ENCODE peak calls at places on chromosome X, in eight cellular contexts. U, M, R, H, Y, Z, G and S are unnamed samples.

GRCh38 chrX:120671963-120672362 is 42.1 kb upstream of the C1GALT1C1 start:
- DNase-seq in U (no peak), H (no peak), R (no peak), Y (peak), M (no peak), Z (no peak), G (no peak), S (peak)

GRCh38 chrX:30283456-30284200 is 25.6 kb downstream of the NR0B1 start:
- DNase-seq in U (no peak), Y (peak), H (peak), Z (no peak), M (no peak), R (no peak), G (no peak), S (peak)

GRCh38 chrX:68989865-68990606 is 161.2 kb downstream of the EFNB1 start:
- DNase-seq in H (peak), M (peak), R (no peak), G (no peak), Y (peak), U (peak), Z (peak), S (peak)

GRCh38 chrX:23634181-23634580 is 33.1 kb upstream of the PRDX4 start:
- DNase-seq in Y (peak), M (no peak), R (no peak), U (peak), Z (no peak), H (no peak), G (no peak), S (no peak)

GRCh38 chrX:137916090-137916746 is 350.3 kb downstream of the ZIC3 start:
- DNase-seq in R (no peak), M (peak), Y (no peak), Z (no peak), G (no peak), H (no peak), U (no peak), S (no peak)

GRCh38 chrX:9494806-9495205 is 29.9 kb downstream of the TBL1X start:
- DNase-seq in G (no peak), M (no peak), Y (no peak), R (peak), Z (peak), H (no peak), U (no peak), S (no peak)

GRCh38 chrX:40144576-40144975 is 46.8 kb upstream of the BCOR start:
- DNase-seq in H (no peak), M (peak), R (no peak), U (peak), Y (no peak), Z (no peak), G (no peak), S (no peak)

GRCh38 chrX:104330966-104331365 is 76.2 kb upstream of the ESX1 start:
- DNase-seq in M (no peak), H (peak), U (no peak), Z (no peak), G (no peak), R (no peak), Y (peak), S (peak)

DNA sequence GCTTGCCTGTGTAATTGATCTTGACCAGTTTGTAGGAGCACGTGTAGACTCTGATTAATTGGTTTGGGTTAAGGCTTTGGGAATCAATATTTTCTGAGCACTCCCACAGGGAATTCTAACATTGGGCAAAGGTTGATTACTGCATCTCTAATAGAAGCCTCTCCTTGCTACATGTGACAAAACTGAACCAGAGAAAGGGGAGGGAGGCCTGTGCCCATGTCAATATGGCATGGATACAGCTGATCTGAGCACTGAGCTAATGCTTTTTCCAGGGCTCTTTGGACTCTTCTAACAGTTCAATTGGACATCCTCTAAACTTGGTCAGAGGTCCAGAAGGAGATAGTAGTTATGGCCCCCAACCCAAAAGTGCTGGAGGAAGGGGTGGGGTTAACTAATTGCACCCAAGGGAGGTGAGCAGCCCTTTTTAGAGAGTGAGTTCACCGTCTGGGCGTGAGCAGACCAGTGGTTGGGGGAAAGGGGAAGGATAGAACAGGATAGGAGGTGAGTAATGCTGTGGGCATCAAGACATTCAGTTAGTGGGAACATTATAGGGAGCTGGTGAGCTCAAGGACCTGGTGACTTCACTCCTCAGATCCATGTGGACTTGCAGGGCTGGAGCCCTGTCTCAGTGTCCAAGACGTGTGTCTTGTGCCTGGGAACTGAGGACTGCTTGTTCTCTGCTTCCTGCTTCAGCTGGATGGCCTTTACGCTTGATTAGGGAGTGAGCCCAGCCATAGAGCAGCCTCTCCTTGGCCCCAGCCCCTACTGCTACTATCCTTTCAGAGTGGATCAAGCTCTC is 22.8 kb downstream of the MSN start:
- DNase-seq in Z (no peak), Y (peak), H (peak), M (no peak), R (no peak), U (peak), G (no peak), S (peak)
- H3K4me3 ChIP-seq in Z (no peak), Y (no peak), H (no peak), M (no peak), R (no peak), U (no peak), G (no peak), S (no peak)

GRCh38 chrX:78946178-78946896 is 1.1 kb downstream of the P2RY10 start:
- DNase-seq in H (no peak), Y (no peak), G (no peak), Z (no peak), M (no peak), U (no peak), R (no peak), S (no peak)
- H3K4me3 ChIP-seq in H (no peak), Y (no peak), G (no peak), Z (no peak), M (no peak), U (no peak), R (no peak), S (no peak)

DNA sequence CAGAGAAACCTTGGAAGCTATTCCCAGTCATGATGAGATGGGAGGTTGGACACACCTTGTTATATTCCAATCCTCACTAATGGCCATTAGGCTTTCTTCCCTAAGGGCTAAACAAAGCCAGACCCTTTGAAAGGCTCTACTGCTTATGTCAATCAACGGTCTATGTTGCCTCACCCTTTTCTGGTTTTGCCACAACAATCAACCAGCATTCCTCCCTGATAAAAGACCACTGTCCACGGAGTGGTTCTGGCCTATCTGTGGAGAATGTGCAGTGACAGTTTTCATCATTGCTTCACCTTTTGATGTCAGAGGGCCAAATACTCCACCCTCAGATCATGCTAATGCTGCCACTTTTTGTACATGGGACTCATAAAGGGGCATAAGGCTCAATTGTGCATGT is 913.4 kb downstream of the RPA4 start:
- DNase-seq in U (no peak), G (no peak), M (no peak), R (no peak), H (no peak), Z (no peak), Y (no peak), S (no peak)
- H3K4me3 ChIP-seq in U (no peak), G (no peak), M (no peak), R (no peak), H (no peak), Z (no peak), Y (no peak), S (no peak)

DNA sequence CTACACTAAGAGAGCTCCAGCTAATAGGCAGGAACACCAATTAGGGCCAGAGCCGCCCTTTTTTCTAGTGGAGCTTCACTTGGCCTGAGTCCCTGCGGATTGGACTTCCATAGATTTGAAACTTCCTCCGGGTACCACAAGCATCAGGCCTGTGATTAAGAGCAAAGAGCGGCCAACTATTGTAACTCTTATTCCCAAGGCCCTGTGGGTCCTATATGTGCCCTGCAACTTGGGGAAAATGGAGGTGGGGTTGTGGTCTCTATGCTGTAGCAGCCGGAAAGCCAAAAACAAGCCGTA is at the start of gene NCBP2L:
- DNase-seq in U (no peak), Z (no peak), M (no peak), R (no peak), Y (no peak), H (no peak), G (no peak), S (no peak)
- H3K4me3 ChIP-seq in U (peak), Z (peak), M (peak), R (no peak), Y (peak), H (peak), G (no peak), S (peak)

GRCh38 chrX:33741807-33742206 is 390.3 kb downstream of the FAM47A start:
- DNase-seq in Y (no peak), G (no peak), Z (no peak), H (no peak), M (peak), R (no peak), U (no peak), S (no peak)
- H3K4me3 ChIP-seq in Y (no peak), G (no peak), Z (no peak), H (no peak), M (peak), R (no peak), U (no peak), S (no peak)

GRCh38 chrX:153153516-153153915 is 25.6 kb upstream of the MAGEA1 start:
- DNase-seq in R (no peak), Z (no peak), Y (no peak), G (no peak), H (no peak), M (no peak), U (no peak), S (no peak)
- H3K4me3 ChIP-seq in R (no peak), Z (no peak), Y (no peak), G (no peak), H (no peak), M (no peak), U (no peak), S (no peak)

GRCh38 chrX:106613277-106613676 is 1.5 kb downstream of the RADX start:
- DNase-seq in M (no peak), H (no peak), R (no peak), G (no peak), Y (no peak), Z (no peak), U (no peak), S (no peak)

GRCh38 chrX:106612403-106612789 is 618 bp downstream of the RADX start:
- DNase-seq in H (peak), Z (no peak), M (no peak), R (no peak), U (no peak), Y (no peak), G (no peak), S (no peak)

GRCh38 chrX:106611682-106612402 is at the start of gene RADX:
- DNase-seq in U (peak), G (peak), M (peak), Y (peak), Z (peak), R (peak), H (peak), S (peak)

GRCh38 chrX:106608016-106608415 is 3.8 kb upstream of the RADX start:
- DNase-seq in Y (no peak), R (no peak), G (no peak), U (no peak), H (no peak), Z (no peak), M (no peak), S (no peak)

DNA sequence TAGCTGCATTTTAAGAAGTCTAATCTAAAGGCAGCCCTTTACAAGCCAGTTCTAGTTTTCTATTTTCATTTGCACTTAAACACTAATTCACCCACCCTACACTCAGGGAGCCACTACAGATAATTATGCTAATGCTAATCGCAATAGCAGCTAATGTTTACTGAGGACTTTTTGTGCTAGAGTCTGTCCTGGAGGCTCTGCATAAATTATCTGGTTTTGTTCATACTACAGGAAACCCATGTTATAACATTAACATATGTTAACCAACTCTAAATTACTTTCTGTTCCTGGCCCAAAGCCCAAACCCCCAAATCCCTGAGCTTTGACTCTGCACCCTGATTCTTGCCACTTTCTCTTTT is 476 bp upstream of the RADX start:
- DNase-seq in R (no peak), G (no peak), Z (no peak), Y (no peak), H (no peak), U (peak), M (no peak), S (no peak)
- H3K4me3 ChIP-seq in R (peak), G (no peak), Z (peak), Y (peak), H (peak), U (peak), M (peak), S (peak)

GRCh38 chrX:45768666-45769065 is 568.0 kb upstream of the DIPK2B start:
- DNase-seq in H (peak), M (no peak), G (no peak), Y (peak), Z (no peak), U (no peak), R (no peak), S (no peak)
- H3K4me3 ChIP-seq in H (peak), M (no peak), G (no peak), Y (peak), Z (peak), U (peak), R (no peak), S (peak)